ENCODE peak calls at places on chromosomes 2 and 18, in six cellular contexts. Y, H, Z, U, E and X are unnamed samples.

GRCh38 chr18:74190086-74190485 is 41.8 kb downstream of the TIMM21 start:
- DNase-seq in Y (no peak), E (peak), Z (no peak), H (no peak), U (no peak), X (no peak)

GRCh38 chr2:74278694-74279093 is 64.5 kb downstream of the SLC4A5 start:
- DNase-seq in Y (no peak), E (no peak), Z (no peak), U (no peak), H (no peak), X (no peak)

GRCh38 chr18:74899554-74899953 is 301.9 kb downstream of the ZNF407 start:
- DNase-seq in H (peak), Y (no peak), U (no peak), Z (peak), E (no peak), X (no peak)

GRCh38 chr18:3998698-3999333 is 456.3 kb downstream of the DLGAP1 start:
- DNase-seq in U (no peak), Z (peak), E (peak), Y (no peak), H (no peak), X (no peak)

GRCh38 chr2:58562281-58562680 is 321.2 kb upstream of the FANCL start:
- DNase-seq in Y (no peak), Z (no peak), E (no peak), U (no peak), H (no peak), X (no peak)

GRCh38 chr18:55833543-55833942 is 245.6 kb upstream of the TCF4 start:
- DNase-seq in Z (no peak), H (no peak), Y (peak), U (no peak), E (peak), X (no peak)

GRCh38 chr2:238908960-238909951 is 61.4 kb downstream of the TWIST2 start:
- DNase-seq in Y (no peak), U (peak), E (peak), H (peak), Z (peak), X (no peak)

GRCh38 chr2:173210270-173211196 is 134.9 kb downstream of the MAP3K20 start:
- DNase-seq in E (peak), Y (peak), U (no peak), Z (peak), H (peak), X (peak)

GRCh38 chr2:719191-719590 is 42.0 kb upstream of the TMEM18 start:
- DNase-seq in E (no peak), U (no peak), H (no peak), Y (no peak), Z (no peak), X (no peak)

GRCh38 chr2:10774394-10774793 is 38.2 kb downstream of the PDIA6 start:
- DNase-seq in Z (peak), E (no peak), Y (no peak), H (no peak), U (peak), X (no peak)

GRCh38 chr2:113847144-113847543 is 42.7 kb upstream of the ACTR3 start:
- DNase-seq in H (no peak), Y (no peak), Z (no peak), U (no peak), E (peak), X (peak)

GRCh38 chr18:22628795-22629194 is 211.1 kb upstream of the CTAGE1 start:
- DNase-seq in Y (no peak), U (no peak), E (no peak), Z (no peak), H (no peak), X (no peak)

GRCh38 chr2:24304098-24304497 is 56.2 kb downstream of the ITSN2 start:
- DNase-seq in U (no peak), E (peak), H (peak), Z (peak), Y (no peak), X (peak)

GRCh38 chr2:131966256-131966655 is 195.5 kb downstream of the ANKRD30BL start:
- DNase-seq in H (no peak), E (no peak), U (peak), Y (no peak), Z (no peak), X (peak)

GRCh38 chr2:135582383-135582782 is 51.1 kb downstream of the R3HDM1 start:
- DNase-seq in Z (no peak), U (no peak), Y (no peak), E (no peak), H (no peak), X (no peak)

GRCh38 chr2:166233244-166233643 is 105.4 kb upstream of the SCN1A start:
- DNase-seq in E (no peak), Y (no peak), U (no peak), Z (no peak), H (no peak), X (no peak)

GRCh38 chr2:10493636-10494281 is 45.6 kb upstream of the ODC1 start:
- DNase-seq in H (no peak), Z (peak), Y (peak), E (peak), U (peak), X (peak)

GRCh38 chr2:32715391-32715841 is 87.6 kb downstream of the TTC27 start:
- DNase-seq in H (no peak), U (no peak), Y (no peak), E (peak), Z (no peak), X (no peak)

GRCh38 chr2:220006152-220006551 is 378.7 kb downstream of the SLC4A3 start:
- DNase-seq in E (peak), U (no peak), H (peak), Y (no peak), Z (peak), X (no peak)

GRCh38 chr2:173858297-173858731 is 106.9 kb downstream of the SP3 start:
- DNase-seq in U (no peak), H (no peak), Z (no peak), Y (no peak), E (no peak), X (no peak)

GRCh38 chr18:31241900-31242409 is 76.0 kb upstream of the DSG1 start:
- DNase-seq in E (peak), H (no peak), U (no peak), Z (no peak), Y (peak), X (no peak)

GRCh38 chr2:187499941-187500532 is 52.0 kb upstream of the CALCRL start:
- DNase-seq in U (no peak), E (peak), Z (peak), H (peak), Y (peak), X (no peak)

GRCh38 chr2:36859366-36859792 is 107.0 kb downstream of the STRN start:
- DNase-seq in Z (no peak), Y (no peak), H (no peak), E (peak), U (no peak), X (no peak)

GRCh38 chr18:45642802-45643201 is 27.5 kb downstream of the SLC14A2 start:
- DNase-seq in U (no peak), H (no peak), Y (no peak), Z (no peak), E (no peak), X (no peak)

GRCh38 chr18:77045682-77046081 is 86.9 kb downstream of the MBP start:
- DNase-seq in Z (no peak), U (no peak), Y (no peak), H (no peak), E (no peak), X (no peak)

GRCh38 chr2:217993817-217994459 is 8.9 kb downstream of the TNS1 start:
- DNase-seq in Z (peak), Y (peak), U (peak), E (peak), H (peak), X (peak)

GRCh38 chr2:205834776-205835175 is 152.5 kb downstream of the NRP2 start:
- DNase-seq in Z (no peak), E (peak), H (peak), U (no peak), Y (no peak), X (no peak)

GRCh38 chr18:45838302-45839070 is 13.0 kb downstream of the SIGLEC15 start:
- DNase-seq in U (peak), E (no peak), Z (no peak), Y (no peak), H (no peak), X (no peak)

GRCh38 chr2:209472386-209472832 is 48.6 kb downstream of the MAP2 start:
- DNase-seq in Y (no peak), E (peak), U (no peak), Z (no peak), H (no peak), X (no peak)

GRCh38 chr2:57460875-57461274 is 585.7 kb upstream of the VRK2 start:
- DNase-seq in U (no peak), E (no peak), Z (no peak), Y (no peak), H (no peak), X (no peak)

GRCh38 chr2:40751981-40752380 is 300.1 kb upstream of the SLC8A1 start:
- DNase-seq in Z (no peak), E (peak), H (no peak), Y (no peak), U (no peak), X (no peak)

GRCh38 chr2:237888389-237888788 is 29.0 kb downstream of the RAMP1 start:
- DNase-seq in E (peak), U (no peak), Z (no peak), Y (no peak), H (no peak), X (no peak)

GRCh38 chr2:200507179-200507578 is 2.7 kb downstream of the KCTD18 start:
- DNase-seq in Y (no peak), H (no peak), E (no peak), U (no peak), Z (no peak), X (no peak)

GRCh38 chr2:200509227-200509607 is 651 bp downstream of the KCTD18 start:
- DNase-seq in U (no peak), Y (peak), H (no peak), E (no peak), Z (no peak), X (no peak)

GRCh38 chr2:200506679-200507078 is 3.2 kb downstream of the KCTD18 start:
- DNase-seq in Z (no peak), Y (no peak), H (no peak), U (no peak), E (no peak), X (no peak)

GRCh38 chr2:200515155-200515554 is 5.3 kb upstream of the KCTD18 start:
- DNase-seq in Z (no peak), U (no peak), H (no peak), E (no peak), Y (no peak), X (no peak)

DNA sequence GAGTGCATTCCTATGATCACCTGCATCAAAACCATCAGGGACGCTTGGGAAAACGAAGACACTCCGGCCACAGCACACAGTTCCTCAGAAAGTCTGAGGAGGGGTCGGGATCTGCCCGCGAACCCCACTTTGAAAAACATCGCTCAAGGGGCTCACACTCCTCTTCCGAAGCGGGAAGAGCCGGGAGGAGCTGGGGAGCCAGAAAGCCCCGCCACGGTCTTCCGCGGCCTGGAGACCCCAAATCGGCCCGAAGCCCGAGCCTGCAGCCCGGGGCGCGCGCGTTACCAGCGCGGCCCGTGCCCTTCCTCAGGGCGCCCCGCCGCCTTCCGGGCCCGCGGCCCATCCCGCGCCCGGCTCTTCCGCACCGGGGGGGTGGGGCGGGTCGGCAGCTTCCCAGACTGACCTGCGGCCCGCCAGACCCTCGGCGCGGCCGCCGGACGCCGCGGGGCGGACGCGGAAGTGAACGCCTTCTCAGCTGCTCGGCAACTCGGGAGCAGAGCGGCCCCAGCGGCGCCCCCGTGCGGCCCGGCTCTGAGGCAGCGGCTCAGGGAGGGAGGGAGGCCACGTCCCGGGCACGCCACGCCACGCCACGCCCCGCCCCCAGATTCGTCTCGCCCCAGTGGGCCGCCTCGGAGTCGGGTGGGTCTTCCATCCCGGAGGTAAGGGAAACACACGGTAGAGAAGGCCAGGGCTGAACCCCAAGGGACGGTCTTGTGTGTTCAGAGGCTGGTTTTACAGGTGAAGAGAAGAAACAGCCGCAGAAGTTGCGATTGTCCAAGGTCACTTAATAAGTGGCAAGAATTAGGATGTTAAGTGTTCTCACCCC is at the start of gene KCTD18:
- DNase-seq in H (peak), E (peak), Y (peak), Z (peak), U (peak), X (peak)
- TF ChIP-seq POLR2A in H (peak), E (peak), Y (peak), Z (peak), U (no peak), X (peak)

GRCh38 chr2:61970807-61971556 is 65.5 kb downstream of the COMMD1 start:
- DNase-seq in Z (no peak), Y (no peak), E (no peak), H (no peak), U (no peak), X (no peak)
- TF ChIP-seq POLR2A in Z (no peak), Y (no peak), E (no peak), H (no peak), U (no peak), X (no peak)

GRCh38 chr2:133296396-133296795 is 271.9 kb downstream of the NCKAP5 start:
- DNase-seq in E (peak), U (no peak), Z (no peak), Y (no peak), H (no peak), X (no peak)
- TF ChIP-seq POLR2A in E (no peak), U (no peak), Z (no peak), Y (no peak), H (no peak), X (no peak)

DNA sequence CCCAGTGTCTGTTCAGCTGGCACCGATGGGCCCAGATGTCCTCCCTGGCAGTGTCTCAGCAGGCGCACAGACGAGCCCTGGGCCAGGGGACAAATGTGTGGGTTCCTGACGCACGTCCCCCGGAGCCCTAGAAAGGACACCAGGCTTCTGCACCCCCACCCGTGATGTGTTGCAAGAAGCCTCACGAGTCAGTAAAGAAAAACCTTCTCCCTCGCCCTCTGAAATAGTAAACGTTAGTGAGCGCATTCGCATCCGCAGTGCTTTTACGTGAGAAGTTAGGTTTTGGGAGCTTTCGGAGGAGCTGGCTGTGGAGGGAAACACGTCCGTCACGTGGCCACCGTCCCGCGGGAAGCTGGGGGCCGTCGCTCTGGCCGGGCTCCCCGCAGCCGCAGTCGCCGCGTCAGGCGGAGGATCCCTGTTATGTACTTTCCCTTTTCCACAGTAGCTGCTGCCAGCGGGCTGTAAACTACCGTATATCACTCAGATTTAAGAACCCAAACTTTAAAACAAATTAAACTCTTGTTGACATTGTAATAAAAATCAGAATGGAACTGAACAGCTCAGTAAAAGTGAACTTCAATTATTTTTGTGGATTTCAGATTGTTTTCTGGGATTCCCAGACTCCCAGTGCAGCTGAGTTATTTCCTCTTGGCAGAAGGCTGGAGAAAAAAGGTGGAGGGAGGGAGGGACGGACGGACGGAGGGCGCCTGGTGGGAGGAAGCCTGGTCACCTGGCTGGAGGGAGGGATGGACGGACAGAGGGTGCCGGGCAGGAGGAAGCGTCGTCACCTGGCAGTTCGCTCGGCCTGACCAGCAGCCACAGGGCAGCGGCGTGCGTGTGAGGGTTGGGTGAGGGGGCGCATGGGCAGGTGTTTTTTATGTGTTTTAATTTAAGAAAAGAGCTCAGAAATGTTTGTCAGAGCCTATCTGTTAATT is 112.1 kb downstream of the NFATC1 start:
- DNase-seq in U (peak), E (peak), Z (peak), Y (no peak), H (peak), X (peak)
- TF ChIP-seq POLR2A in U (no peak), E (no peak), Z (no peak), Y (no peak), H (no peak), X (no peak)

GRCh38 chr18:24271381-24272331 is 126.0 kb downstream of the OSBPL1A start:
- DNase-seq in H (peak), Z (peak), E (peak), Y (peak), U (peak), X (peak)
- TF ChIP-seq POLR2A in H (peak), Z (no peak), E (no peak), Y (peak), U (no peak), X (no peak)

GRCh38 chr2:54558976-54559410 is 102.9 kb downstream of the SPTBN1 start:
- DNase-seq in E (no peak), Z (no peak), H (no peak), U (no peak), Y (peak), X (no peak)

GRCh38 chr2:54558188-54558975 is 102.3 kb downstream of the SPTBN1 start:
- DNase-seq in H (peak), Z (peak), Y (peak), E (peak), U (peak), X (peak)

GRCh38 chr2:54556659-54557121 is 100.6 kb downstream of the SPTBN1 start:
- DNase-seq in E (peak), H (peak), Y (no peak), U (no peak), Z (no peak), X (no peak)

GRCh38 chr2:54557211-54557600 is 101.1 kb downstream of the SPTBN1 start:
- DNase-seq in Y (no peak), Z (no peak), E (no peak), U (no peak), H (no peak), X (no peak)

GRCh38 chr2:54557601-54558187 is 101.6 kb downstream of the SPTBN1 start:
- DNase-seq in E (no peak), U (peak), Z (peak), Y (peak), H (peak), X (peak)
- TF ChIP-seq POLR2A in E (no peak), U (no peak), Z (no peak), Y (peak), H (no peak), X (no peak)

GRCh38 chr2:227464851-227465250 is 7.1 kb upstream of the AGFG1 start:
- DNase-seq in E (no peak), H (no peak), Y (no peak), U (no peak), Z (no peak), X (no peak)

GRCh38 chr2:227462463-227462951 is 9.4 kb upstream of the AGFG1 start:
- DNase-seq in H (no peak), Z (no peak), Y (no peak), E (no peak), U (no peak), X (no peak)

GRCh38 chr2:227464356-227464755 is 7.6 kb upstream of the AGFG1 start:
- DNase-seq in U (no peak), E (no peak), H (no peak), Y (no peak), Z (no peak), X (no peak)

GRCh38 chr2:227462972-227463931 is 8.7 kb upstream of the AGFG1 start:
- DNase-seq in E (no peak), H (no peak), U (no peak), Y (no peak), Z (no peak), X (no peak)

DNA sequence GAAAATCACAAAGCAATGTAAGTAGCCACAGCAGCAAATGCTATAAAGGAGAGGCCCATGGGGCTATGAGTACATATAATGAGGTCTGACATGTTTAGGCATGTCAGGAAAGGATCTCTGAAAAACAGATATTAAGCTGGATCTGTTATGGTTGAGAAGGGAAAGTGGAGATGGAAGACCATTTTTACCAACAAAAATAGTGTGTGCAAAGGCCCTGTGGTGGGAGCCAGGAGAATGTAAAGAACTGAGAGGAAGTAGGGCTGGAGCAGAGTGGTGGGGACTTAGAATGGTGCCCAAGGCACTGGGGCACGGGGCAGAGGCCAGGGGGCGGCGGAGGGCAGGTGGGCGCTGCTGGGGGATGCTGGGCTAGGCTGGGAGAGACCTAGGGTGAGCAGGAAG is 5.1 kb upstream of the AGFG1 start:
- DNase-seq in H (no peak), Y (no peak), Z (no peak), U (no peak), E (no peak), X (no peak)
- TF ChIP-seq POLR2A in H (no peak), Y (no peak), Z (no peak), U (no peak), E (no peak), X (no peak)

DNA sequence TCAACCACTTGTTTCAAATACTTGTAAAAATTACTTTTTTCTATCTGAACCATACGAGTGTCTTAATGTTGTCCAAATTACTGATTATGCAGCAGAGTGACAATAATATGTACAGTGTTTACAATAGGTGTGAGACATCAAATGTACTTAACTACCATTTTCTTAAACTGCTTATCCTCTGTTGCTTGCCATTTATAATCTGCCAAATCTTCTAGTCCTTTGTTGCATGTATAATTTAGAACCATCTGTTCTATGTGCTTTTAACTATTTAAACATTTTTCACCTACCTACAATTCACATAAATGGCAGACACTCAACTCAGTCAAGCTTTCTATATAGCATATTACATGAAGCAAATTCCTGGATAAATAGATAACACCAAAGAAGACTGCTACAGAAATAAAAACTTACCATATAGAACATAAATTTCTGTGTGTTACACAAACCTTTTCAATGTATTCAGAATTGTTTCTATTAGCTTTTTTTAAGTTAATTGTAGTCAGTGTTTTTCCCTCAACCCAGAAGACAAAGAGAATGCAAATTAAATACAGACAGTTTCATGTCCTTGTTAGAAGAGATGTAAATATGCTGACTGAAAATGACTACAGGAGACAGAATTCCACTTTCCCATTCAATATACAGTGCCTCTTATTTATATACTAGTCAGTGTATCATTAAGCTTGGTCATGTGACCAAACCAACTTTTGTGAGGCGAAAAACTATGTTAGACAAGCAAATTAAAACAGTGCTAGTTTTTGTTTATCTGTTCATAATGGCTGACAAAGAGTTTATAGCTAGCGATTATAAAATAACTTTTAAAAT is 2.6 kb downstream of the BAZ2B start:
- DNase-seq in Z (no peak), U (no peak), H (no peak), E (peak), Y (no peak), X (no peak)
- TF ChIP-seq POLR2A in Z (no peak), U (no peak), H (no peak), E (no peak), Y (no peak), X (no peak)